ENCODE peak calls at places on chromosome 4, in four cellular contexts. One of them, this sample, is unnamed.

GRCh38 chr4:88953400-88953799 is 103.6 kb downstream of the FAM13A start:
- DNase-seq in DND-41: no peak
- DNase-seq in cardiac muscle cell: no peak
- DNase-seq in osteoblast: no peak
- DNase-seq in this sample: peak; percentile 52

GRCh38 chr4:121096629-121097028 is 24.3 kb upstream of the NDNF start:
- DNase-seq in DND-41: no peak
- DNase-seq in cardiac muscle cell: peak; percentile 57
- DNase-seq in osteoblast: no peak
- DNase-seq in this sample: peak; percentile 73

GRCh38 chr4:137705171-137705783 is 173.0 kb upstream of the PCDH18 start:
- DNase-seq in DND-41: no peak
- DNase-seq in cardiac muscle cell: peak; percentile 55
- DNase-seq in osteoblast: peak; percentile 34
- DNase-seq in this sample: no peak

GRCh38 chr4:14863420-14864364 is 138.6 kb upstream of the CPEB2 start:
- DNase-seq in DND-41: no peak
- DNase-seq in cardiac muscle cell: no peak
- DNase-seq in osteoblast: no peak
- DNase-seq in this sample: no peak

GRCh38 chr4:167885071-167885470 is 207.3 kb upstream of the ANXA10 start:
- DNase-seq in DND-41: no peak
- DNase-seq in cardiac muscle cell: no peak
- DNase-seq in osteoblast: no peak
- DNase-seq in this sample: no peak

GRCh38 chr4:30719363-30720020 is 677 bp upstream of the PCDH7 start:
- DNase-seq in DND-41: no peak
- DNase-seq in cardiac muscle cell: peak; percentile 89
- DNase-seq in osteoblast: peak; percentile 94
- DNase-seq in this sample: no peak

GRCh38 chr4:164261831-164262230 is 492.1 kb upstream of the SMIM31 start:
- DNase-seq in DND-41: no peak
- DNase-seq in cardiac muscle cell: no peak
- DNase-seq in osteoblast: no peak
- DNase-seq in this sample: no peak

GRCh38 chr4:89570931-89571330 is 263.3 kb upstream of the GPRIN3 start:
- DNase-seq in DND-41: no peak
- DNase-seq in cardiac muscle cell: no peak
- DNase-seq in osteoblast: no peak
- DNase-seq in this sample: no peak

GRCh38 chr4:16843831-16844508 is 54.5 kb downstream of the LDB2 start:
- DNase-seq in DND-41: no peak
- DNase-seq in cardiac muscle cell: no peak
- DNase-seq in osteoblast: peak; percentile 66
- DNase-seq in this sample: no peak

GRCh38 chr4:166622425-166622977 is 611.8 kb downstream of the SPOCK3 start:
- DNase-seq in DND-41: no peak
- DNase-seq in cardiac muscle cell: no peak
- DNase-seq in osteoblast: no peak
- DNase-seq in this sample: peak; percentile 24

GRCh38 chr4:147477439-147477838 is 3.5 kb upstream of the EDNRA start:
- DNase-seq in DND-41: no peak
- DNase-seq in cardiac muscle cell: no peak
- DNase-seq in osteoblast: no peak
- DNase-seq in this sample: no peak

GRCh38 chr4:30721353-30722091 is 1.4 kb downstream of the PCDH7 start:
- DNase-seq in DND-41: no peak
- DNase-seq in cardiac muscle cell: peak; percentile 79
- DNase-seq in osteoblast: peak; percentile 86
- DNase-seq in this sample: no peak

GRCh38 chr4:21992330-21992729 is 43.8 kb upstream of the KCNIP4 start:
- DNase-seq in DND-41: no peak
- DNase-seq in cardiac muscle cell: no peak
- DNase-seq in osteoblast: peak; percentile 34
- DNase-seq in this sample: no peak

GRCh38 chr4:159358226-159358625 is 255.3 kb downstream of the RAPGEF2 start:
- DNase-seq in DND-41: no peak
- DNase-seq in cardiac muscle cell: no peak
- DNase-seq in osteoblast: peak; percentile 83
- DNase-seq in this sample: no peak

GRCh38 chr4:98662619-98663225 is 4.3 kb upstream of the TSPAN5 start:
- DNase-seq in DND-41: no peak
- DNase-seq in cardiac muscle cell: no peak
- DNase-seq in osteoblast: no peak
- DNase-seq in this sample: no peak

GRCh38 chr4:88033309-88033708 is 25.9 kb downstream of the PKD2 start:
- DNase-seq in DND-41: peak; percentile 54
- DNase-seq in cardiac muscle cell: peak; percentile 72
- DNase-seq in osteoblast: no peak
- DNase-seq in this sample: peak; percentile 87

GRCh38 chr4:1472148-1472797 is 66.0 kb upstream of the NKX1-1 start:
- DNase-seq in DND-41: no peak
- DNase-seq in cardiac muscle cell: no peak
- DNase-seq in osteoblast: peak; percentile 71
- DNase-seq in this sample: no peak

GRCh38 chr4:52001616-52002015 is 18.5 kb downstream of the LRRC66 start:
- DNase-seq in DND-41: no peak
- DNase-seq in cardiac muscle cell: no peak
- DNase-seq in osteoblast: no peak
- DNase-seq in this sample: no peak

GRCh38 chr4:87913871-87914270 is 61.6 kb upstream of the SPP1 start:
- DNase-seq in DND-41: no peak
- DNase-seq in cardiac muscle cell: no peak
- DNase-seq in osteoblast: no peak
- DNase-seq in this sample: no peak

GRCh38 chr4:102431608-102431961 is 69.6 kb upstream of the NFKB1 start:
- DNase-seq in DND-41: no peak
- DNase-seq in cardiac muscle cell: no peak
- DNase-seq in osteoblast: no peak
- DNase-seq in this sample: no peak

GRCh38 chr4:7137346-7138200 is 54.8 kb upstream of the SORCS2 start:
- DNase-seq in DND-41: no peak
- DNase-seq in cardiac muscle cell: no peak
- DNase-seq in osteoblast: peak; percentile 81
- DNase-seq in this sample: no peak

GRCh38 chr4:2284161-2284933 is 22.4 kb upstream of the MXD4 start:
- DNase-seq in DND-41: no peak
- DNase-seq in cardiac muscle cell: no peak
- DNase-seq in osteoblast: no peak
- DNase-seq in this sample: no peak

GRCh38 chr4:168550071-168550766 is 53.4 kb downstream of the PALLD start:
- DNase-seq in DND-41: no peak
- DNase-seq in cardiac muscle cell: no peak
- DNase-seq in osteoblast: peak; percentile 66
- DNase-seq in this sample: no peak

GRCh38 chr4:55184600-55185523 is 59.5 kb upstream of the KDR start:
- DNase-seq in DND-41: peak; percentile 19
- DNase-seq in cardiac muscle cell: peak; percentile 62
- DNase-seq in osteoblast: no peak
- DNase-seq in this sample: peak; percentile 78

GRCh38 chr4:80206541-80207171 is 9.4 kb downstream of the PRDM8 start:
- DNase-seq in DND-41: no peak
- DNase-seq in cardiac muscle cell: no peak
- DNase-seq in osteoblast: peak; percentile 77
- DNase-seq in this sample: no peak

GRCh38 chr4:160175064-160175643 is 1072.3 kb downstream of the RAPGEF2 start:
- DNase-seq in DND-41: no peak
- DNase-seq in cardiac muscle cell: no peak
- DNase-seq in osteoblast: no peak
- DNase-seq in this sample: no peak

GRCh38 chr4:66430856-66431255 is 760.6 kb upstream of the EPHA5 start:
- DNase-seq in DND-41: no peak
- DNase-seq in cardiac muscle cell: no peak
- DNase-seq in osteoblast: peak; percentile 38
- DNase-seq in this sample: no peak

GRCh38 chr4:139014391-139015268 is 951 bp upstream of the NOCT start:
- DNase-seq in DND-41: no peak
- DNase-seq in cardiac muscle cell: no peak
- DNase-seq in osteoblast: peak; percentile 97
- DNase-seq in this sample: peak; percentile 70

GRCh38 chr4:110042540-110043517 is 130.1 kb downstream of the EGF start:
- DNase-seq in DND-41: peak; percentile 90
- DNase-seq in cardiac muscle cell: no peak
- DNase-seq in osteoblast: no peak
- DNase-seq in this sample: no peak

GRCh38 chr4:77332696-77333270 is 175.8 kb downstream of the CCNG2 start:
- DNase-seq in DND-41: no peak
- DNase-seq in cardiac muscle cell: no peak
- DNase-seq in osteoblast: no peak
- DNase-seq in this sample: no peak

GRCh38 chr4:15043226-15043625 is 40.9 kb downstream of the CPEB2 start:
- DNase-seq in DND-41: no peak
- DNase-seq in cardiac muscle cell: no peak
- DNase-seq in osteoblast: peak; percentile 13
- DNase-seq in this sample: no peak

GRCh38 chr4:28225005-28225404 is 1364.4 kb downstream of the STIM2 start:
- DNase-seq in DND-41: no peak
- DNase-seq in cardiac muscle cell: peak; percentile 55
- DNase-seq in osteoblast: no peak
- DNase-seq in this sample: peak; percentile 42

GRCh38 chr4:113575391-113575790 is 186.1 kb downstream of the CAMK2D start:
- DNase-seq in DND-41: no peak
- DNase-seq in cardiac muscle cell: no peak
- DNase-seq in osteoblast: no peak
- DNase-seq in this sample: no peak
- H3K4me1 ChIP-seq in DND-41: peaks cover 17% of the 10 kb centered on the region
- H3K4me1 ChIP-seq in cardiac muscle cell: peaks cover 16% of the 10 kb centered on the region
- H3K4me1 ChIP-seq in osteoblast: peaks cover 39% of the 10 kb centered on the region
- H3K4me1 ChIP-seq in this sample: peaks cover 77% of the 10 kb centered on the region

GRCh38 chr4:101304916-101305315 is 42.4 kb downstream of the PPP3CA start:
- DNase-seq in DND-41: no peak
- DNase-seq in cardiac muscle cell: no peak
- DNase-seq in osteoblast: peak; percentile 72
- DNase-seq in this sample: no peak
- H3K36me3 ChIP-seq in DND-41: no peaks in the 10 kb centered on the region
- H3K36me3 ChIP-seq in cardiac muscle cell: no peaks in the 10 kb centered on the region
- H3K36me3 ChIP-seq in osteoblast: no peaks in the 10 kb centered on the region
- H3K36me3 ChIP-seq in this sample: no peaks in the 10 kb centered on the region

DNA sequence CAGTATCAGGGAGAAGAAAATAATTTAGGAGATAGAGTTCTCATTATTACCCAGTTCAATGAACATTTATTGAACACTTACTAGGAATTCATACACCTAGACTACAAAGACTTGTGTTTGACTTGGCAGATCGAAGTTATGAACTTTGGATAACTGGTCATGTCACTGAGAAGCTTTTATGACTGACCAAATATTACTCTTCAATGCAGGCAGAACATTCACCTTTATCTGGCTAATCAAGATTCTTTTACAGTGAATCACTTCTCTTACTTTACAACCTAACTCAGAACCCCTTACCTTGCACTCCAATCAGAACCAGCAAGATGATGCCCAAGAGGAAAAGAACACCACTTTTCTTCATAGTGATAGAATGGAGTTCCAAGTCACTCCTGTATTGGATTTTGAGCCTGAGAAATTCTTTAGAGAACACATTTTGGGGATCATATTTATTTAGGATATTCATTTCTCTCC is at the start of gene CXCL9:
- DNase-seq in DND-41: no peak
- DNase-seq in cardiac muscle cell: no peak
- DNase-seq in osteoblast: no peak
- DNase-seq in this sample: no peak
- H3K4me1 ChIP-seq in DND-41: peaks cover 15% of the 10 kb centered on the region
- H3K4me1 ChIP-seq in cardiac muscle cell: no peaks in the 10 kb centered on the region
- H3K4me1 ChIP-seq in osteoblast: peaks cover 7% of the 10 kb centered on the region
- H3K4me1 ChIP-seq in this sample: no peaks in the 10 kb centered on the region

GRCh38 chr4:41268721-41269517 is 12.2 kb downstream of the UCHL1 start:
- DNase-seq in DND-41: no peak
- DNase-seq in cardiac muscle cell: no peak
- DNase-seq in osteoblast: no peak
- DNase-seq in this sample: no peak
- H3K36me3 ChIP-seq in DND-41: no peaks in the 10 kb centered on the region
- H3K36me3 ChIP-seq in cardiac muscle cell: no peaks in the 10 kb centered on the region
- H3K36me3 ChIP-seq in osteoblast: no peaks in the 10 kb centered on the region
- H3K36me3 ChIP-seq in this sample: no peaks in the 10 kb centered on the region

DNA sequence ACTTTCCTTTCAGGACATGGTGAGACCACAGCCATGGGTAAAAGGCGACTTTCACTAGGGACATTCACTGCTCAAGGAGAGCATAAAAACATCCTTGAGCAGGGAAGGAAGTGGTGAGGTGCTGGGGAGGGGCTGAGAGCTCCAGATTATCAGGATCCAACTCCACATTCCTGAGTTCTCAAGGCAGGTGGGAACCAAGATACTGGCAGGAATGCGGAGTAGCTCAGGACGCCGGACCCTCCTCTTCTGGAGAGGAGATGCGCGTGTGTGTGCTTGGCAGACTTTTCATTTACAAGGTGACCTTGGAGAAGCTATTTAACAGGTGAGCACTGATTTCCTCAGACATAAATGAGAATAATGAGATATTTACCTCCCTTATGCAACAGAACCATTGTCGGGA is 41.3 kb upstream of the TXK start:
- DNase-seq in DND-41: no peak
- DNase-seq in cardiac muscle cell: peak; percentile 16
- DNase-seq in osteoblast: no peak
- DNase-seq in this sample: no peak
- H3K4me1 ChIP-seq in DND-41: no peaks in the 10 kb centered on the region
- H3K4me1 ChIP-seq in cardiac muscle cell: no peaks in the 10 kb centered on the region
- H3K4me1 ChIP-seq in osteoblast: peaks cover 14% of the 10 kb centered on the region
- H3K4me1 ChIP-seq in this sample: no peaks in the 10 kb centered on the region

GRCh38 chr4:126213996-126214395 is 899.2 kb downstream of the FAT4 start:
- DNase-seq in DND-41: no peak
- DNase-seq in cardiac muscle cell: no peak
- DNase-seq in osteoblast: no peak
- DNase-seq in this sample: no peak
- H3K36me3 ChIP-seq in DND-41: no peaks in the 10 kb centered on the region
- H3K36me3 ChIP-seq in cardiac muscle cell: no peaks in the 10 kb centered on the region
- H3K36me3 ChIP-seq in osteoblast: no peaks in the 10 kb centered on the region
- H3K36me3 ChIP-seq in this sample: no peaks in the 10 kb centered on the region

GRCh38 chr4:185772391-185773093 is 39.5 kb downstream of the SORBS2 start:
- DNase-seq in DND-41: no peak
- DNase-seq in cardiac muscle cell: no peak
- DNase-seq in osteoblast: no peak
- DNase-seq in this sample: no peak
- H3K4me1 ChIP-seq in DND-41: no peaks in the 10 kb centered on the region
- H3K4me1 ChIP-seq in cardiac muscle cell: peaks cover 49% of the 10 kb centered on the region
- H3K4me1 ChIP-seq in osteoblast: peaks cover 45% of the 10 kb centered on the region
- H3K4me1 ChIP-seq in this sample: no peaks in the 10 kb centered on the region

GRCh38 chr4:108054025-108054424 is 64.3 kb downstream of the HADH start:
- DNase-seq in DND-41: no peak
- DNase-seq in cardiac muscle cell: no peak
- DNase-seq in osteoblast: no peak
- DNase-seq in this sample: no peak

GRCh38 chr4:108056418-108056817 is 66.7 kb downstream of the HADH start:
- DNase-seq in DND-41: no peak
- DNase-seq in cardiac muscle cell: no peak
- DNase-seq in osteoblast: no peak
- DNase-seq in this sample: no peak

GRCh38 chr4:108058685-108059440 is 69.2 kb downstream of the HADH start:
- DNase-seq in DND-41: no peak
- DNase-seq in cardiac muscle cell: no peak
- DNase-seq in osteoblast: no peak
- DNase-seq in this sample: no peak

GRCh38 chr4:108053281-108053701 is 63.6 kb downstream of the HADH start:
- DNase-seq in DND-41: no peak
- DNase-seq in cardiac muscle cell: no peak
- DNase-seq in osteoblast: no peak
- DNase-seq in this sample: no peak

GRCh38 chr4:108055787-108056186 is 66.1 kb downstream of the HADH start:
- DNase-seq in DND-41: no peak
- DNase-seq in cardiac muscle cell: no peak
- DNase-seq in osteoblast: no peak
- DNase-seq in this sample: no peak
- H3K36me3 ChIP-seq in DND-41: peaks cover 99% of the 10 kb centered on the region
- H3K36me3 ChIP-seq in cardiac muscle cell: peaks cover 14% of the 10 kb centered on the region
- H3K36me3 ChIP-seq in osteoblast: no peaks in the 10 kb centered on the region
- H3K36me3 ChIP-seq in this sample: no peaks in the 10 kb centered on the region

This sample was measured in Karpas-422.